ENCODE peak calls at places on chromosomes 16 and 17, in ten cellular contexts. One of them, this sample, is unnamed.

GRCh38 chr17:82892869-82893565 is 53.2 kb upstream of the ZNF750 start:
- DNase-seq in CD8-positive, alpha-beta T cell: peak
- DNase-seq in Peyer's patch: peak
- DNase-seq in A549: no peak
- DNase-seq in GM23248: no peak
- DNase-seq in colonic mucosa: no peak
- DNase-seq in mammary epithelial cell: no peak
- DNase-seq in heart right ventricle: peak
- DNase-seq in cardiac muscle cell: peak
- DNase-seq in sigmoid colon: no peak
- DNase-seq in this sample: no peak

GRCh38 chr17:4049546-4049945 is 85.3 kb upstream of the ATP2A3 start:
- DNase-seq in cardiac muscle cell: peak
- DNase-seq in heart right ventricle: no peak
- DNase-seq in Peyer's patch: no peak
- DNase-seq in sigmoid colon: no peak
- DNase-seq in A549: no peak
- DNase-seq in colonic mucosa: no peak
- DNase-seq in CD8-positive, alpha-beta T cell: no peak
- DNase-seq in mammary epithelial cell: no peak
- DNase-seq in GM23248: no peak
- DNase-seq in this sample: no peak

GRCh38 chr17:59521465-59522126 is 43.8 kb upstream of the DHX40 start:
- DNase-seq in mammary epithelial cell: peak
- DNase-seq in cardiac muscle cell: peak
- DNase-seq in GM23248: peak
- DNase-seq in Peyer's patch: peak
- DNase-seq in sigmoid colon: peak
- DNase-seq in CD8-positive, alpha-beta T cell: peak
- DNase-seq in heart right ventricle: peak
- DNase-seq in A549: peak
- DNase-seq in colonic mucosa: peak
- DNase-seq in this sample: peak

GRCh38 chr17:46772013-46772878 is 46.2 kb downstream of the WNT3 start:
- DNase-seq in colonic mucosa: peak
- DNase-seq in Peyer's patch: peak
- DNase-seq in mammary epithelial cell: peak
- DNase-seq in heart right ventricle: no peak
- DNase-seq in CD8-positive, alpha-beta T cell: no peak
- DNase-seq in A549: peak
- DNase-seq in cardiac muscle cell: peak
- DNase-seq in sigmoid colon: no peak
- DNase-seq in GM23248: peak
- DNase-seq in this sample: no peak

GRCh38 chr17:61678339-61678738 is 87.3 kb upstream of the NACA2 start:
- DNase-seq in A549: no peak
- DNase-seq in GM23248: no peak
- DNase-seq in Peyer's patch: no peak
- DNase-seq in mammary epithelial cell: peak
- DNase-seq in cardiac muscle cell: no peak
- DNase-seq in CD8-positive, alpha-beta T cell: no peak
- DNase-seq in colonic mucosa: no peak
- DNase-seq in sigmoid colon: no peak
- DNase-seq in heart right ventricle: no peak
- DNase-seq in this sample: no peak

GRCh38 chr16:5668553-5668952 is 571.0 kb upstream of the EEF2KMT start:
- DNase-seq in A549: no peak
- DNase-seq in CD8-positive, alpha-beta T cell: no peak
- DNase-seq in GM23248: no peak
- DNase-seq in Peyer's patch: no peak
- DNase-seq in heart right ventricle: no peak
- DNase-seq in cardiac muscle cell: no peak
- DNase-seq in mammary epithelial cell: no peak
- DNase-seq in sigmoid colon: no peak
- DNase-seq in colonic mucosa: no peak
- DNase-seq in this sample: no peak

GRCh38 chr17:68383443-68384321 is 73.6 kb downstream of the WIPI1 start:
- DNase-seq in CD8-positive, alpha-beta T cell: no peak
- DNase-seq in A549: no peak
- DNase-seq in mammary epithelial cell: peak
- DNase-seq in sigmoid colon: peak
- DNase-seq in cardiac muscle cell: no peak
- DNase-seq in GM23248: peak
- DNase-seq in colonic mucosa: no peak
- DNase-seq in Peyer's patch: peak
- DNase-seq in heart right ventricle: no peak
- DNase-seq in this sample: no peak

GRCh38 chr17:33970271-33970670 is 284.8 kb upstream of the CCL2 start:
- DNase-seq in mammary epithelial cell: no peak
- DNase-seq in GM23248: no peak
- DNase-seq in CD8-positive, alpha-beta T cell: no peak
- DNase-seq in cardiac muscle cell: no peak
- DNase-seq in Peyer's patch: no peak
- DNase-seq in colonic mucosa: no peak
- DNase-seq in heart right ventricle: no peak
- DNase-seq in A549: no peak
- DNase-seq in sigmoid colon: no peak
- DNase-seq in this sample: no peak

GRCh38 chr17:80822700-80823410 is 168.8 kb upstream of the CHMP6 start:
- DNase-seq in heart right ventricle: no peak
- DNase-seq in A549: no peak
- DNase-seq in sigmoid colon: peak
- DNase-seq in CD8-positive, alpha-beta T cell: no peak
- DNase-seq in cardiac muscle cell: no peak
- DNase-seq in GM23248: no peak
- DNase-seq in colonic mucosa: no peak
- DNase-seq in mammary epithelial cell: no peak
- DNase-seq in Peyer's patch: no peak
- DNase-seq in this sample: peak

GRCh38 chr17:10026786-10027046 is 121.6 kb upstream of the RCVRN start:
- DNase-seq in cardiac muscle cell: no peak
- DNase-seq in mammary epithelial cell: no peak
- DNase-seq in GM23248: no peak
- DNase-seq in CD8-positive, alpha-beta T cell: no peak
- DNase-seq in colonic mucosa: no peak
- DNase-seq in heart right ventricle: no peak
- DNase-seq in Peyer's patch: no peak
- DNase-seq in A549: no peak
- DNase-seq in sigmoid colon: no peak
- DNase-seq in this sample: no peak

GRCh38 chr16:29925173-29925804 is 737 bp downstream of the KCTD13 start:
- DNase-seq in GM23248: peak
- DNase-seq in cardiac muscle cell: no peak
- DNase-seq in heart right ventricle: no peak
- DNase-seq in mammary epithelial cell: no peak
- DNase-seq in colonic mucosa: peak
- DNase-seq in CD8-positive, alpha-beta T cell: no peak
- DNase-seq in A549: no peak
- DNase-seq in Peyer's patch: no peak
- DNase-seq in sigmoid colon: no peak
- DNase-seq in this sample: no peak
- H3K27ac ChIP-seq in GM23248: peak
- H3K27ac ChIP-seq in cardiac muscle cell: peak
- H3K27ac ChIP-seq in heart right ventricle: peak
- H3K27ac ChIP-seq in mammary epithelial cell: peak
- H3K27ac ChIP-seq in colonic mucosa: peak
- H3K27ac ChIP-seq in CD8-positive, alpha-beta T cell: peak
- H3K27ac ChIP-seq in A549: peak
- H3K27ac ChIP-seq in Peyer's patch: peak
- H3K27ac ChIP-seq in sigmoid colon: peak
- H3K27ac ChIP-seq in this sample: no peak

DNA sequence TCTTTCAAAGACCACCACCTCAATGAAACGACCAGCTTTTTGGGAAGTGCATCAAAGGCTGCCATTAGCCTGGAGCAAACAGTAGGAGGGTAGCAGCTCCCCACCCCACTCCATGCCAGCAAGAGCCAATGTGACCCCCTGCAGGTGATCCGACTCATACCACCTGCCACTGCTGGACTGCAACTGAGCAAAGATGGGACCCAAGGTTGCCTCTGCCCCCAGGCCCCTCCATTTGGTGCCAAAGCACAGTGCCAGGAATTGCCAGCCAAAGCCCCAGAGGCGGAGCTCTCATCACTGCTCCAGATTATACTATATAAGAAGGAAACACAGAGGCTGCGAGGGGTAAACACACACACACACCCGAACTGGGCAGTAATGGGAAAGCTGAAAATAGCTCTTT is 8.3 kb downstream of the PITPNM3 start:
- DNase-seq in CD8-positive, alpha-beta T cell: no peak
- DNase-seq in A549: no peak
- DNase-seq in colonic mucosa: no peak
- DNase-seq in cardiac muscle cell: no peak
- DNase-seq in GM23248: no peak
- DNase-seq in heart right ventricle: no peak
- DNase-seq in Peyer's patch: no peak
- DNase-seq in sigmoid colon: no peak
- DNase-seq in mammary epithelial cell: no peak
- DNase-seq in this sample: no peak
- H3K27ac ChIP-seq in CD8-positive, alpha-beta T cell: no peak
- H3K27ac ChIP-seq in A549: no peak
- H3K27ac ChIP-seq in colonic mucosa: no peak
- H3K27ac ChIP-seq in cardiac muscle cell: peak
- H3K27ac ChIP-seq in GM23248: no peak
- H3K27ac ChIP-seq in heart right ventricle: no peak
- H3K27ac ChIP-seq in Peyer's patch: peak
- H3K27ac ChIP-seq in sigmoid colon: peak
- H3K27ac ChIP-seq in mammary epithelial cell: no peak
- H3K27ac ChIP-seq in this sample: peak

GRCh38 chr17:76261421-76262215 is 3.5 kb upstream of the UBALD2 start:
- DNase-seq in A549: no peak
- DNase-seq in sigmoid colon: no peak
- DNase-seq in GM23248: no peak
- DNase-seq in heart right ventricle: no peak
- DNase-seq in Peyer's patch: no peak
- DNase-seq in cardiac muscle cell: no peak
- DNase-seq in colonic mucosa: no peak
- DNase-seq in CD8-positive, alpha-beta T cell: no peak
- DNase-seq in mammary epithelial cell: no peak
- DNase-seq in this sample: no peak

GRCh38 chr17:76260669-76261068 is 4.5 kb upstream of the UBALD2 start:
- DNase-seq in GM23248: no peak
- DNase-seq in colonic mucosa: no peak
- DNase-seq in heart right ventricle: no peak
- DNase-seq in Peyer's patch: no peak
- DNase-seq in CD8-positive, alpha-beta T cell: no peak
- DNase-seq in sigmoid colon: no peak
- DNase-seq in cardiac muscle cell: no peak
- DNase-seq in mammary epithelial cell: no peak
- DNase-seq in A549: no peak
- DNase-seq in this sample: no peak

GRCh38 chr17:76263896-76264295 is 1.3 kb upstream of the UBALD2 start:
- DNase-seq in mammary epithelial cell: no peak
- DNase-seq in heart right ventricle: no peak
- DNase-seq in CD8-positive, alpha-beta T cell: no peak
- DNase-seq in Peyer's patch: no peak
- DNase-seq in sigmoid colon: no peak
- DNase-seq in A549: no peak
- DNase-seq in GM23248: no peak
- DNase-seq in colonic mucosa: no peak
- DNase-seq in cardiac muscle cell: no peak
- DNase-seq in this sample: no peak

GRCh38 chr17:76262732-76263344 is 2.3 kb upstream of the UBALD2 start:
- DNase-seq in colonic mucosa: peak
- DNase-seq in GM23248: no peak
- DNase-seq in cardiac muscle cell: no peak
- DNase-seq in CD8-positive, alpha-beta T cell: no peak
- DNase-seq in Peyer's patch: peak
- DNase-seq in heart right ventricle: no peak
- DNase-seq in sigmoid colon: no peak
- DNase-seq in A549: no peak
- DNase-seq in mammary epithelial cell: peak
- DNase-seq in this sample: peak

GRCh38 chr17:76260220-76260619 is 4.9 kb upstream of the UBALD2 start:
- DNase-seq in heart right ventricle: no peak
- DNase-seq in sigmoid colon: no peak
- DNase-seq in colonic mucosa: no peak
- DNase-seq in GM23248: no peak
- DNase-seq in A549: no peak
- DNase-seq in cardiac muscle cell: no peak
- DNase-seq in Peyer's patch: no peak
- DNase-seq in CD8-positive, alpha-beta T cell: no peak
- DNase-seq in mammary epithelial cell: no peak
- DNase-seq in this sample: no peak
- H3K27ac ChIP-seq in heart right ventricle: peak
- H3K27ac ChIP-seq in sigmoid colon: peak
- H3K27ac ChIP-seq in colonic mucosa: peak
- H3K27ac ChIP-seq in GM23248: no peak
- H3K27ac ChIP-seq in A549: no peak
- H3K27ac ChIP-seq in cardiac muscle cell: no peak
- H3K27ac ChIP-seq in Peyer's patch: peak
- H3K27ac ChIP-seq in CD8-positive, alpha-beta T cell: no peak
- H3K27ac ChIP-seq in mammary epithelial cell: no peak
- H3K27ac ChIP-seq in this sample: no peak

DNA sequence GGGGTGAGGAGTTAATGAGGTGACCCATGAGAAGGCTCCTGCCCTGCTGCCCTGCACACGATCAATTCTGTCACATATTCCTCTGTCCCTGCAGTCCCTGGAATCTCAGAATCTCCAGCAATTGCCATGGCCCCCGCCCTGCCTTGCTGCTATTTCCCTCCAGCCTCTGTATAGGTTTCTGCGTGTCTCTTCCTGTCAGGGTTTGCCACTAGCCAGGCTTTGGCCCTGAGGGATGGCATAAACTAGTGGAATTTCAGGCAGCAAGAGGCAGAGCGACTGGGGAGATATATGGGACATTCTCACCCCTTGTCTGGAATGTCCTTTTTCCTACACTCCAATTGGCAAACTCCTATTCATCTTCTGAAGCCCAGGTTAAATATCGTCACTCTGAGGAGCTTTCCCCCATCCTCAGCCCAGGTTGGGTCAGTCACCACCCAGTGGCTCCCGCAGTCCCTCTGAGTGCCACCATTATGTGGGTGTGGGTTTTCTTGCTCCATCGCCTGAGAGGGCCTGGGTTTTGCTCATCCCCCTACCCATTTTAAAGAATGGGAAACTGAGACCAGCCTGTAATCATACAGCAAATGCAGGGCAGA is 15.5 kb upstream of the NATD1 start:
- DNase-seq in Peyer's patch: no peak
- DNase-seq in CD8-positive, alpha-beta T cell: no peak
- DNase-seq in mammary epithelial cell: no peak
- DNase-seq in cardiac muscle cell: no peak
- DNase-seq in A549: no peak
- DNase-seq in sigmoid colon: no peak
- DNase-seq in colonic mucosa: no peak
- DNase-seq in GM23248: no peak
- DNase-seq in heart right ventricle: no peak
- DNase-seq in this sample: no peak
- H3K27ac ChIP-seq in Peyer's patch: no peak
- H3K27ac ChIP-seq in CD8-positive, alpha-beta T cell: peak
- H3K27ac ChIP-seq in mammary epithelial cell: no peak
- H3K27ac ChIP-seq in cardiac muscle cell: no peak
- H3K27ac ChIP-seq in A549: no peak
- H3K27ac ChIP-seq in sigmoid colon: no peak
- H3K27ac ChIP-seq in colonic mucosa: no peak
- H3K27ac ChIP-seq in GM23248: no peak
- H3K27ac ChIP-seq in heart right ventricle: no peak
- H3K27ac ChIP-seq in this sample: no peak

GRCh38 chr16:75261590-75262078 is 10.2 kb upstream of the BCAR1 start:
- DNase-seq in sigmoid colon: no peak
- DNase-seq in heart right ventricle: no peak
- DNase-seq in mammary epithelial cell: no peak
- DNase-seq in A549: no peak
- DNase-seq in cardiac muscle cell: no peak
- DNase-seq in GM23248: no peak
- DNase-seq in Peyer's patch: no peak
- DNase-seq in CD8-positive, alpha-beta T cell: no peak
- DNase-seq in colonic mucosa: no peak
- DNase-seq in this sample: no peak
- H3K27ac ChIP-seq in sigmoid colon: no peak
- H3K27ac ChIP-seq in heart right ventricle: peak
- H3K27ac ChIP-seq in mammary epithelial cell: no peak
- H3K27ac ChIP-seq in A549: peak
- H3K27ac ChIP-seq in cardiac muscle cell: peak
- H3K27ac ChIP-seq in GM23248: no peak
- H3K27ac ChIP-seq in Peyer's patch: peak
- H3K27ac ChIP-seq in CD8-positive, alpha-beta T cell: no peak
- H3K27ac ChIP-seq in colonic mucosa: peak
- H3K27ac ChIP-seq in this sample: no peak